ENCODE peak calls at places on chromosomes 7 and 10, in five cellular contexts. One of them, this sample, is unnamed.

GRCh38 chr10:14010083-14010551 is 320.6 kb downstream of the FRMD4A start:
- DNase-seq in GM06990: no peak
- DNase-seq in dorsolateral prefrontal cortex: no peak
- DNase-seq in fibroblast of lung: peak
- DNase-seq in Panc1: no peak
- DNase-seq in this sample: peak

GRCh38 chr10:33179056-33179455 is 155.4 kb downstream of the NRP1 start:
- DNase-seq in GM06990: no peak
- DNase-seq in dorsolateral prefrontal cortex: no peak
- DNase-seq in fibroblast of lung: no peak
- DNase-seq in Panc1: no peak
- DNase-seq in this sample: no peak

GRCh38 chr10:32957341-32958084 is 517 bp downstream of the ITGB1 start:
- DNase-seq in GM06990: peak
- DNase-seq in dorsolateral prefrontal cortex: peak
- DNase-seq in fibroblast of lung: no peak
- DNase-seq in Panc1: no peak
- DNase-seq in this sample: no peak

GRCh38 chr10:102409604-102410426 is 8.8 kb downstream of the PSD start:
- DNase-seq in GM06990: no peak
- DNase-seq in dorsolateral prefrontal cortex: no peak
- DNase-seq in fibroblast of lung: no peak
- DNase-seq in Panc1: no peak
- DNase-seq in this sample: no peak

GRCh38 chr7:108114117-108114841 is 15.9 kb downstream of the LAMB4 start:
- DNase-seq in GM06990: no peak
- DNase-seq in dorsolateral prefrontal cortex: no peak
- DNase-seq in fibroblast of lung: no peak
- DNase-seq in Panc1: no peak
- DNase-seq in this sample: no peak

GRCh38 chr7:1231214-1232102 is 1.2 kb upstream of the UNCX start:
- DNase-seq in GM06990: no peak
- DNase-seq in dorsolateral prefrontal cortex: no peak
- DNase-seq in fibroblast of lung: no peak
- DNase-seq in Panc1: no peak
- DNase-seq in this sample: no peak

GRCh38 chr7:154913645-154914579 is 89.0 kb downstream of the PAXIP1 start:
- DNase-seq in GM06990: peak
- DNase-seq in dorsolateral prefrontal cortex: peak
- DNase-seq in fibroblast of lung: peak
- DNase-seq in Panc1: peak
- DNase-seq in this sample: peak

GRCh38 chr10:93034426-93034825 is 26.2 kb upstream of the CYP26C1 start:
- DNase-seq in GM06990: no peak
- DNase-seq in dorsolateral prefrontal cortex: no peak
- DNase-seq in fibroblast of lung: peak
- DNase-seq in Panc1: no peak
- DNase-seq in this sample: peak

GRCh38 chr10:62498271-62498670 is 124.1 kb downstream of the ZNF365 start:
- DNase-seq in GM06990: no peak
- DNase-seq in dorsolateral prefrontal cortex: no peak
- DNase-seq in fibroblast of lung: no peak
- DNase-seq in Panc1: no peak
- DNase-seq in this sample: no peak

GRCh38 chr7:45225560-45226335 is 68.2 kb downstream of the RAMP3 start:
- DNase-seq in GM06990: no peak
- DNase-seq in dorsolateral prefrontal cortex: no peak
- DNase-seq in fibroblast of lung: no peak
- DNase-seq in Panc1: no peak
- DNase-seq in this sample: no peak

GRCh38 chr7:19713676-19714075 is 4.8 kb upstream of the POLR1F start:
- DNase-seq in GM06990: no peak
- DNase-seq in dorsolateral prefrontal cortex: no peak
- DNase-seq in fibroblast of lung: peak
- DNase-seq in Panc1: peak
- DNase-seq in this sample: no peak

GRCh38 chr10:22681783-22682183 is 32.6 kb downstream of the PIP4K2A start:
- DNase-seq in GM06990: no peak
- DNase-seq in dorsolateral prefrontal cortex: no peak
- DNase-seq in fibroblast of lung: peak
- DNase-seq in Panc1: peak
- DNase-seq in this sample: no peak

GRCh38 chr7:74272305-74273038 is 16.7 kb upstream of the CLIP2 start:
- DNase-seq in GM06990: peak
- DNase-seq in dorsolateral prefrontal cortex: no peak
- DNase-seq in fibroblast of lung: peak
- DNase-seq in Panc1: no peak
- DNase-seq in this sample: peak

GRCh38 chr10:4546500-4546899 is 279.5 kb upstream of the AKR1E2 start:
- DNase-seq in GM06990: no peak
- DNase-seq in dorsolateral prefrontal cortex: no peak
- DNase-seq in fibroblast of lung: peak
- DNase-seq in Panc1: no peak
- DNase-seq in this sample: no peak
- TF ChIP-seq CTCF in GM06990: no peak
- TF ChIP-seq CTCF in dorsolateral prefrontal cortex: no peak
- TF ChIP-seq CTCF in fibroblast of lung: no peak
- TF ChIP-seq CTCF in Panc1: no peak
- TF ChIP-seq CTCF in this sample: no peak

DNA sequence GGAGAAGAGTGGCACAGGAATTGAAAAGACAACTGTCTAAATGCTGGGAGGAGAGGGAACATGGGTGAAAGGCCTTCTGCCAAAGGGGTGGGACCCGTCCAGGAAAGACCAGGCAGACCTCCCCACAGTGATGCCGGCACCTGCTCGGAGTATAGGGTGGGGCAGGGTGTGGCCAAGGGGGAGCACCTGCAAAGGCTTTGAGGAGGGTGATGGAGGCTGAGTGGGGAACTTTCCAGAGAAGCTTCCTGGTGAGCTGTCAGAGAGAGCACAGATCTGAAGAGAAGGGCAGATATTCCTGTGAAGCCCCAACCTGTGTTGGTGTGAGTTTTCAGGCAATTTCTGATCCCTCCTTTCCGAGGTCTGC is 263.4 kb upstream of the GRB10 start:
- DNase-seq in GM06990: no peak
- DNase-seq in dorsolateral prefrontal cortex: no peak
- DNase-seq in fibroblast of lung: no peak
- DNase-seq in Panc1: no peak
- DNase-seq in this sample: no peak
- TF ChIP-seq CTCF in GM06990: no peak
- TF ChIP-seq CTCF in dorsolateral prefrontal cortex: no peak
- TF ChIP-seq CTCF in fibroblast of lung: no peak
- TF ChIP-seq CTCF in Panc1: no peak
- TF ChIP-seq CTCF in this sample: no peak

GRCh38 chr7:27869060-27869459 is 129.1 kb downstream of the TAX1BP1 start:
- DNase-seq in GM06990: no peak
- DNase-seq in dorsolateral prefrontal cortex: no peak
- DNase-seq in fibroblast of lung: no peak
- DNase-seq in Panc1: no peak
- DNase-seq in this sample: no peak

GRCh38 chr7:27866828-27867227 is 126.9 kb downstream of the TAX1BP1 start:
- DNase-seq in GM06990: no peak
- DNase-seq in dorsolateral prefrontal cortex: no peak
- DNase-seq in fibroblast of lung: no peak
- DNase-seq in Panc1: no peak
- DNase-seq in this sample: no peak

GRCh38 chr7:27868117-27868516 is 128.2 kb downstream of the TAX1BP1 start:
- DNase-seq in GM06990: no peak
- DNase-seq in dorsolateral prefrontal cortex: no peak
- DNase-seq in fibroblast of lung: no peak
- DNase-seq in Panc1: no peak
- DNase-seq in this sample: no peak

GRCh38 chr7:27863866-27864265 is 123.9 kb downstream of the TAX1BP1 start:
- DNase-seq in GM06990: no peak
- DNase-seq in dorsolateral prefrontal cortex: no peak
- DNase-seq in fibroblast of lung: peak
- DNase-seq in Panc1: no peak
- DNase-seq in this sample: no peak

DNA sequence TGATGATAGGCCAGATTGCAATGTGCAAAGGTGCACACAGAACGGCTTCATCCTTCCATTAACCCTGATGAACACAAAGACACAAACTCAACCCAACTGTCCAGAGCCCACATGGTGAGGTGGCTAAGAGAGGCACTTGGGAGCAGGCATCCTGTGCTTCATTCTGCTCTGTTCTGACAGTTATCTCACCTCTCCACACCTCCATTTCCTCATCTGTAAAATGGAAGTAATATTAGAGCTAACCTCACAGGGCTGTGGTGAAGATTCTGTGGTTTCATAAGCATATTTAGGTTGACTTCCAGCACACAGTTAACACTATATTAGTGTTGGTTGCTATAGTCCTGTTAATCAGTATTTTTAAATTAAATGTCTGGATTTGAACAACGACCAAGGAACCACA is 126.3 kb downstream of the TAX1BP1 start:
- DNase-seq in GM06990: no peak
- DNase-seq in dorsolateral prefrontal cortex: no peak
- DNase-seq in fibroblast of lung: no peak
- DNase-seq in Panc1: no peak
- DNase-seq in this sample: no peak
- TF ChIP-seq CTCF in GM06990: no peak
- TF ChIP-seq CTCF in dorsolateral prefrontal cortex: no peak
- TF ChIP-seq CTCF in fibroblast of lung: no peak
- TF ChIP-seq CTCF in Panc1: no peak
- TF ChIP-seq CTCF in this sample: no peak

DNA sequence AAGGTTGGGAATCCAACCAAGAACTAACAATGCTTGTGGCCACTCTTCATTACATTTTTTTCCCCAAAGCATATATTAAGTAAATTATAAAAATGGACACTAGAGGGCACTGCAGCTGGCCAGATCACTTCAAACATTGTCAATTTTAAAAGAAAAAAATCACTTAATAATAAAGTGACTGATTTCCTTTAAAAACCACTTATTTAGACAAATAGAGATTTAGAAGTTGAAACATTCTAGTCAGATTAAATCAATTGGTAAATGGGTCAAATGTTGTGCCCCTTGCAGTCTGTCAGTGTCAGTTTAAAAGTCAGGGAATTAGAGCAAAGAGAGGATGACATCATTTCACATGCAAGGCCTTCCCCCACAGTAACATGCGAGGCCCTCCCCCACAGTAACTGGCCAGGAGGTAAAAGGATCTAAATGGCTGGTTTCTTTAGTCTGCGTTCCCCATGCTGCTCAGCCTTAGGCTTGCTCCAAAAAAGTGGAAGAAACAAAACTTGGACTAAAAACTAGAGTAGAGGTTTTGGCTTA is 177.9 kb downstream of the SKAP2 start:
- DNase-seq in GM06990: no peak
- DNase-seq in dorsolateral prefrontal cortex: no peak
- DNase-seq in fibroblast of lung: peak
- DNase-seq in Panc1: peak
- DNase-seq in this sample: no peak
- TF ChIP-seq CTCF in GM06990: peak
- TF ChIP-seq CTCF in dorsolateral prefrontal cortex: peak
- TF ChIP-seq CTCF in fibroblast of lung: peak
- TF ChIP-seq CTCF in Panc1: peak
- TF ChIP-seq CTCF in this sample: peak

DNA sequence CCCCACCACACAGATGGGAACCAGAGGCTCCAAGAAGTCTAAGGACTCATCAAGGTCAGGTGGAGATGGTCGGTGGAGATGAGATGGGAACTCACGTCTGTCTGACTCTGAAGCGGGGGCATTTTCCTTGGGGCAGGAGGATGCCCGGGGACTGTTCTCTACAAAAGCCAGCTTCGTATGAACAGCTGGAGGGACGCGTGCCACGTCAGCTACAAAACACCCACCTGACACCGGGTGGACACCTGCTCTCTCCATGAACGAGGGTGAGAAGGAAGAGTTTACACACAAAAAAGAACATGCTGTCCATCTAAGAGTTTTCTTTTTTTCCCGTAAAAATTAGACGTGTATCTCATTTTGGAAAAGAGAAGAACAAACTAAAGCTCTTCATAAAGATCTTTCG is 47.7 kb downstream of the C10orf143 start:
- DNase-seq in GM06990: no peak
- DNase-seq in dorsolateral prefrontal cortex: no peak
- DNase-seq in fibroblast of lung: no peak
- DNase-seq in Panc1: no peak
- DNase-seq in this sample: no peak
- TF ChIP-seq CTCF in GM06990: no peak
- TF ChIP-seq CTCF in dorsolateral prefrontal cortex: no peak
- TF ChIP-seq CTCF in fibroblast of lung: no peak
- TF ChIP-seq CTCF in Panc1: no peak
- TF ChIP-seq CTCF in this sample: no peak

GRCh38 chr7:33809218-33809617 is 96.1 kb upstream of the BMPER start:
- DNase-seq in GM06990: no peak
- DNase-seq in dorsolateral prefrontal cortex: no peak
- DNase-seq in fibroblast of lung: no peak
- DNase-seq in Panc1: no peak
- DNase-seq in this sample: no peak

GRCh38 chr7:33807158-33807530 is 98.2 kb upstream of the BMPER start:
- DNase-seq in GM06990: no peak
- DNase-seq in dorsolateral prefrontal cortex: no peak
- DNase-seq in fibroblast of lung: no peak
- DNase-seq in Panc1: no peak
- DNase-seq in this sample: no peak

GRCh38 chr7:33806284-33807157 is 98.8 kb upstream of the BMPER start:
- DNase-seq in GM06990: no peak
- DNase-seq in dorsolateral prefrontal cortex: no peak
- DNase-seq in fibroblast of lung: peak
- DNase-seq in Panc1: no peak
- DNase-seq in this sample: no peak

GRCh38 chr7:33805630-33806233 is 99.6 kb upstream of the BMPER start:
- DNase-seq in GM06990: no peak
- DNase-seq in dorsolateral prefrontal cortex: no peak
- DNase-seq in fibroblast of lung: peak
- DNase-seq in Panc1: no peak
- DNase-seq in this sample: no peak

GRCh38 chr7:33807779-33808482 is 97.4 kb upstream of the BMPER start:
- DNase-seq in GM06990: peak
- DNase-seq in dorsolateral prefrontal cortex: no peak
- DNase-seq in fibroblast of lung: peak
- DNase-seq in Panc1: no peak
- DNase-seq in this sample: peak
- TF ChIP-seq CTCF in GM06990: peak
- TF ChIP-seq CTCF in dorsolateral prefrontal cortex: peak
- TF ChIP-seq CTCF in fibroblast of lung: peak
- TF ChIP-seq CTCF in Panc1: peak
- TF ChIP-seq CTCF in this sample: peak

GRCh38 chr7:115558186-115558585 is 472.4 kb downstream of the TFEC start:
- DNase-seq in GM06990: no peak
- DNase-seq in dorsolateral prefrontal cortex: no peak
- DNase-seq in fibroblast of lung: peak
- DNase-seq in Panc1: no peak
- DNase-seq in this sample: no peak

GRCh38 chr7:115559877-115560276 is 470.7 kb downstream of the TFEC start:
- DNase-seq in GM06990: no peak
- DNase-seq in dorsolateral prefrontal cortex: no peak
- DNase-seq in fibroblast of lung: no peak
- DNase-seq in Panc1: no peak
- DNase-seq in this sample: peak

GRCh38 chr7:115561341-115562110 is 469.0 kb downstream of the TFEC start:
- DNase-seq in GM06990: no peak
- DNase-seq in dorsolateral prefrontal cortex: no peak
- DNase-seq in fibroblast of lung: peak
- DNase-seq in Panc1: no peak
- DNase-seq in this sample: no peak
- TF ChIP-seq CTCF in GM06990: no peak
- TF ChIP-seq CTCF in dorsolateral prefrontal cortex: no peak
- TF ChIP-seq CTCF in fibroblast of lung: peak
- TF ChIP-seq CTCF in Panc1: no peak
- TF ChIP-seq CTCF in this sample: no peak